ENCODE peak calls at places on chromosomes 5 and 9, in four cellular contexts. One of them, this sample, is unnamed.

GRCh38 chr5:8184455-8185063 is 315.6 kb downstream of the MTRR start:
- DNase-seq in omental fat pad: no peak
- DNase-seq in colonic mucosa: peak
- DNase-seq in WTC11: peak
- DNase-seq in this sample: peak

GRCh38 chr5:154273963-154274827 is 83.7 kb downstream of the GALNT10 start:
- DNase-seq in omental fat pad: no peak
- DNase-seq in colonic mucosa: no peak
- DNase-seq in WTC11: no peak
- DNase-seq in this sample: no peak

GRCh38 chr5:82004511-82004910 is 32.7 kb downstream of the ATG10 start:
- DNase-seq in omental fat pad: no peak
- DNase-seq in colonic mucosa: no peak
- DNase-seq in WTC11: no peak
- DNase-seq in this sample: peak

GRCh38 chr5:132484386-132484715 is 6.2 kb downstream of the IRF1 start:
- DNase-seq in omental fat pad: no peak
- DNase-seq in colonic mucosa: no peak
- DNase-seq in WTC11: no peak
- DNase-seq in this sample: no peak

GRCh38 chr9:89410709-89411111 is 87.2 kb downstream of the SEMA4D start:
- DNase-seq in omental fat pad: no peak
- DNase-seq in colonic mucosa: no peak
- DNase-seq in WTC11: no peak
- DNase-seq in this sample: peak

GRCh38 chr9:100436566-100436965 is 9.6 kb downstream of the MSANTD3 start:
- DNase-seq in omental fat pad: no peak
- DNase-seq in colonic mucosa: no peak
- DNase-seq in WTC11: no peak
- DNase-seq in this sample: no peak

GRCh38 chr5:112445626-112446350 is 26.7 kb upstream of the EPB41L4A start:
- DNase-seq in omental fat pad: no peak
- DNase-seq in colonic mucosa: no peak
- DNase-seq in WTC11: no peak
- DNase-seq in this sample: peak

GRCh38 chr5:124760608-124761390 is 14.4 kb upstream of the ZNF608 start:
- DNase-seq in omental fat pad: no peak
- DNase-seq in colonic mucosa: no peak
- DNase-seq in WTC11: no peak
- DNase-seq in this sample: no peak

GRCh38 chr9:129208191-129209091 is 30.4 kb upstream of the IER5L start:
- DNase-seq in omental fat pad: no peak
- DNase-seq in colonic mucosa: no peak
- DNase-seq in WTC11: peak
- DNase-seq in this sample: peak

GRCh38 chr5:171120986-171121622 is 187.9 kb upstream of the TLX3 start:
- DNase-seq in omental fat pad: no peak
- DNase-seq in colonic mucosa: no peak
- DNase-seq in WTC11: no peak
- DNase-seq in this sample: no peak

GRCh38 chr5:90055831-90056328 is 353.7 kb downstream of the CETN3 start:
- DNase-seq in omental fat pad: no peak
- DNase-seq in colonic mucosa: no peak
- DNase-seq in WTC11: no peak
- DNase-seq in this sample: peak

GRCh38 chr9:123338710-123339665 is 17.0 kb upstream of the CRB2 start:
- DNase-seq in omental fat pad: no peak
- DNase-seq in colonic mucosa: no peak
- DNase-seq in WTC11: no peak
- DNase-seq in this sample: no peak

GRCh38 chr9:125433461-125434001 is 171.9 kb downstream of the GAPVD1 start:
- DNase-seq in omental fat pad: no peak
- DNase-seq in colonic mucosa: no peak
- DNase-seq in WTC11: peak
- DNase-seq in this sample: no peak

GRCh38 chr9:124721109-124721850 is 49.8 kb downstream of the NR6A1 start:
- DNase-seq in omental fat pad: no peak
- DNase-seq in colonic mucosa: no peak
- DNase-seq in WTC11: no peak
- DNase-seq in this sample: no peak

GRCh38 chr5:143014017-143014651 is 244.0 kb downstream of the ARHGAP26 start:
- DNase-seq in omental fat pad: no peak
- DNase-seq in colonic mucosa: no peak
- DNase-seq in WTC11: peak
- DNase-seq in this sample: peak

GRCh38 chr9:98783518-98784226 is 12.7 kb downstream of the ANKS6 start:
- DNase-seq in omental fat pad: no peak
- DNase-seq in colonic mucosa: peak
- DNase-seq in WTC11: no peak
- DNase-seq in this sample: no peak

GRCh38 chr9:71025728-71026127 is 95.7 kb downstream of the TRPM3 start:
- DNase-seq in omental fat pad: no peak
- DNase-seq in colonic mucosa: no peak
- DNase-seq in WTC11: no peak
- DNase-seq in this sample: no peak

GRCh38 chr5:64594601-64595518 is 89.0 kb downstream of the RGS7BP start:
- DNase-seq in omental fat pad: no peak
- DNase-seq in colonic mucosa: no peak
- DNase-seq in WTC11: peak
- DNase-seq in this sample: peak

GRCh38 chr9:136827794-136828473 is 14.3 kb upstream of the AJM1 start:
- DNase-seq in omental fat pad: no peak
- DNase-seq in colonic mucosa: no peak
- DNase-seq in WTC11: no peak
- DNase-seq in this sample: no peak

GRCh38 chr5:38424237-38425080 is 132.0 kb downstream of the LIFR start:
- DNase-seq in omental fat pad: no peak
- DNase-seq in colonic mucosa: no peak
- DNase-seq in WTC11: no peak
- DNase-seq in this sample: no peak

GRCh38 chr5:52928664-52929063 is 60.5 kb upstream of the ITGA2 start:
- DNase-seq in omental fat pad: no peak
- DNase-seq in colonic mucosa: no peak
- DNase-seq in WTC11: no peak
- DNase-seq in this sample: no peak

GRCh38 chr5:105687493-105687892 is 1983.2 kb downstream of the EFNA5 start:
- DNase-seq in omental fat pad: no peak
- DNase-seq in colonic mucosa: no peak
- DNase-seq in WTC11: no peak
- DNase-seq in this sample: no peak

GRCh38 chr9:129400971-129401622 is 219.8 kb downstream of the C9orf50 start:
- DNase-seq in omental fat pad: no peak
- DNase-seq in colonic mucosa: no peak
- DNase-seq in WTC11: no peak
- DNase-seq in this sample: no peak

GRCh38 chr5:72177538-72177937 is 70.3 kb downstream of the MAP1B start:
- DNase-seq in omental fat pad: no peak
- DNase-seq in colonic mucosa: no peak
- DNase-seq in WTC11: no peak
- DNase-seq in this sample: no peak

GRCh38 chr9:75198436-75198835 is 110.1 kb downstream of the OSTF1 start:
- DNase-seq in omental fat pad: no peak
- DNase-seq in colonic mucosa: no peak
- DNase-seq in WTC11: peak
- DNase-seq in this sample: no peak

GRCh38 chr5:93425102-93425501 is 155.9 kb downstream of the NR2F1-AS1 start:
- DNase-seq in omental fat pad: no peak
- DNase-seq in colonic mucosa: no peak
- DNase-seq in WTC11: no peak
- DNase-seq in this sample: no peak

GRCh38 chr5:118561235-118561634 is 427.1 kb downstream of the DTWD2 start:
- DNase-seq in omental fat pad: no peak
- DNase-seq in colonic mucosa: no peak
- DNase-seq in WTC11: no peak
- DNase-seq in this sample: no peak

GRCh38 chr9:76562511-76562911 is 103.5 kb downstream of the GCNT1 start:
- DNase-seq in omental fat pad: no peak
- DNase-seq in colonic mucosa: no peak
- DNase-seq in WTC11: no peak
- DNase-seq in this sample: peak

GRCh38 chr9:112868461-112868860 is 22.2 kb downstream of the SLC46A2 start:
- DNase-seq in omental fat pad: no peak
- DNase-seq in colonic mucosa: no peak
- DNase-seq in WTC11: no peak
- DNase-seq in this sample: no peak

GRCh38 chr5:151023651-151024050 is 3.3 kb downstream of the GPX3 start:
- DNase-seq in omental fat pad: no peak
- DNase-seq in colonic mucosa: peak
- DNase-seq in WTC11: no peak
- DNase-seq in this sample: peak

GRCh38 chr9:13351768-13352386 is 72.4 kb upstream of the MPDZ start:
- DNase-seq in omental fat pad: no peak
- DNase-seq in colonic mucosa: no peak
- DNase-seq in WTC11: no peak
- DNase-seq in this sample: peak

DNA sequence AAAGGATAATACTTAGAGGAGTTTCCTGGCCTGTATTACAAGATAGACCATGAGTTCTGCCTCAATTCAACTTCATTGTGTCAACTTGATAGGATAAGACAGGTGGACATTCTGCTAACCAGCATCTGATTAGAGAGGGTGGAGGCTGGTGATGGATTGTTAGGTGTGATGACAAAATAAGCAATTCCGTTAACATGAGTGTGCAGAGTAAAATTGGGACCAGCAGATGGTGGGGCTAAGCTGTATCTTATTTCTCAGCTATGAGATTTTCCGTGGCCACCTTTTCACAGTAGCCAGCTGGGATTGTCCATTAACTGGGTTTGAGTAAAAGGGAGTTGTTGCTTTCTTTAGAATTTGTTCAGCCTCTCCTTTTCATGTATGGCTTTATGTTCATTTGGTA is 28.9 kb upstream of the TAL2 start:
- DNase-seq in omental fat pad: no peak
- DNase-seq in colonic mucosa: no peak
- DNase-seq in WTC11: no peak
- DNase-seq in this sample: no peak
- TF ChIP-seq CTCF in omental fat pad: no peak
- TF ChIP-seq CTCF in colonic mucosa: no peak
- TF ChIP-seq CTCF in WTC11: no peak
- TF ChIP-seq CTCF in this sample: no peak

DNA sequence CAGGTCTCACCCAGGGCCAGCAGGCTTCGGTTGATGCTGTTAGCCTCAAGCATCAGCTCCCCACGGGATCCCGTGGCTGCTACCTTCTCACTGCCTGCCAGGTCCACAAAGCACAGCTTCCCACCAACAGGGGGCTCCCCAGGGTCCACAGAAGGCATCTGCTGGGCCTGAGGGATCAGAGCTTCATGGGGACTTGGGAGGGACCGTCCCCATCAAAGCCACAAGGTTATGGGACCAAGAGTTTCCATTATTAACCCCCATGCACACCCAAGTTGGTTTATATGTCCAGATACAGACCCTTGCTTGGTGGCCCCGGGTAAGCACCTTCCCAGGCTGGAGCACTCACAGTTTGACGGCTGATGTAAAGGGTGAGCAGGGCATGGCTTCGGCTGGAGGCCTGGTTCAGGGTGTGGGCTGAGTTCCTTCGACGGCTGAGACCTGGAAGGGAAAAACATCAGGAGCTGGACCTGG is 3.0 kb downstream of the KIF12 start:
- DNase-seq in omental fat pad: no peak
- DNase-seq in colonic mucosa: no peak
- DNase-seq in WTC11: peak
- DNase-seq in this sample: no peak
- TF ChIP-seq CTCF in omental fat pad: no peak
- TF ChIP-seq CTCF in colonic mucosa: no peak
- TF ChIP-seq CTCF in WTC11: no peak
- TF ChIP-seq CTCF in this sample: no peak

GRCh38 chr5:163478126-163478981 is 17.9 kb downstream of the HMMR start:
- DNase-seq in omental fat pad: no peak
- DNase-seq in colonic mucosa: no peak
- DNase-seq in WTC11: no peak
- DNase-seq in this sample: peak

GRCh38 chr5:163473613-163474243 is 13.3 kb downstream of the HMMR start:
- DNase-seq in omental fat pad: no peak
- DNase-seq in colonic mucosa: no peak
- DNase-seq in WTC11: no peak
- DNase-seq in this sample: peak

GRCh38 chr5:163478982-163479271 is 18.5 kb downstream of the HMMR start:
- DNase-seq in omental fat pad: no peak
- DNase-seq in colonic mucosa: no peak
- DNase-seq in WTC11: no peak
- DNase-seq in this sample: no peak

GRCh38 chr5:163475416-163475815 is 15.0 kb downstream of the HMMR start:
- DNase-seq in omental fat pad: no peak
- DNase-seq in colonic mucosa: no peak
- DNase-seq in WTC11: no peak
- DNase-seq in this sample: no peak
- TF ChIP-seq CTCF in omental fat pad: no peak
- TF ChIP-seq CTCF in colonic mucosa: no peak
- TF ChIP-seq CTCF in WTC11: no peak
- TF ChIP-seq CTCF in this sample: no peak

GRCh38 chr5:35672995-35673394 is 55.3 kb downstream of the SPEF2 start:
- DNase-seq in omental fat pad: no peak
- DNase-seq in colonic mucosa: no peak
- DNase-seq in WTC11: no peak
- DNase-seq in this sample: no peak
- TF ChIP-seq CTCF in omental fat pad: no peak
- TF ChIP-seq CTCF in colonic mucosa: no peak
- TF ChIP-seq CTCF in WTC11: no peak
- TF ChIP-seq CTCF in this sample: no peak

This sample was measured in MCF 10A.